ENCODE peak calls at places on chromosomes 16 and 17, in five cellular contexts. R is SK-N-SH, C is prostate gland, F is gastrocnemius medialis, I is choroid plexus epithelial cell. M is an unnamed sample.

GRCh38 chr17:1928976-1929375 is 96.2 kb downstream of the RTN4RL1 start:
- DNase-seq in F (no peak), C (no peak), I (no peak), R (no peak), M (no peak)

GRCh38 chr16:89996178-89996489 is 23.1 kb downstream of the DBNDD1 start:
- DNase-seq in F (no peak), I (no peak), C (no peak), R (no peak), M (no peak)

GRCh38 chr17:30101686-30102390 is 14.8 kb upstream of the NSRP1 start:
- DNase-seq in R (no peak), C (no peak), F (no peak), I (peak; percentile 64), M (no peak)

GRCh38 chr17:35612924-35613521 is 25.9 kb downstream of the AP2B1 start:
- DNase-seq in C (peak; percentile 26), I (peak; percentile 83), R (peak; percentile 52), F (peak; percentile 54), M (no peak)

GRCh38 chr16:48352648-48353347 is 32.4 kb downstream of the SIAH1 start:
- DNase-seq in R (no peak), C (no peak), I (no peak), F (peak; percentile 48), M (no peak)

GRCh38 chr17:77419547-77420475 is 279.0 kb downstream of the SEC14L1 start:
- DNase-seq in C (no peak), I (peak; percentile 63), F (no peak), R (peak; percentile 84), M (no peak)

GRCh38 chr17:19377602-19378415 is 489 bp upstream of the MAPK7 start:
- DNase-seq in R (peak; percentile 98), I (peak; percentile 100), C (peak; percentile 98), F (peak; percentile 99), M (peak; percentile 94)

GRCh38 chr17:76884995-76885896 is 17.0 kb downstream of the MGAT5B start:
- DNase-seq in F (no peak), C (no peak), R (peak; percentile 68), I (no peak), M (no peak)

GRCh38 chr16:77158293-77158692 is 32.7 kb upstream of the MON1B start:
- DNase-seq in I (no peak), F (no peak), C (no peak), R (no peak), M (no peak)

GRCh38 chr16:31063843-31064611 is 10.0 kb downstream of the ZNF668 start:
- DNase-seq in I (no peak), C (no peak), F (no peak), R (no peak), M (no peak)

GRCh38 chr17:61519754-61520440 is 67.7 kb downstream of the TBX4 start:
- DNase-seq in C (no peak), I (no peak), F (no peak), R (no peak), M (no peak)

GRCh38 chr16:76265434-76266045 is 11.7 kb upstream of the CNTNAP4 start:
- DNase-seq in C (no peak), I (peak; percentile 1), R (peak; percentile 10), F (no peak), M (peak; percentile 27)

GRCh38 chr16:62445909-62446308 is 409.7 kb upstream of the CDH8 start:
- DNase-seq in F (no peak), C (no peak), I (no peak), R (no peak), M (no peak)

GRCh38 chr16:15605869-15606520 is 37.0 kb downstream of the MARF1 start:
- DNase-seq in I (no peak), F (no peak), C (no peak), R (no peak), M (no peak)

GRCh38 chr16:2960183-2961010 is 3.7 kb upstream of the KREMEN2 start:
- DNase-seq in C (no peak), I (no peak), F (no peak), R (no peak), M (no peak)

GRCh38 chr16:2956566-2956956 is 7.5 kb upstream of the KREMEN2 start:
- DNase-seq in R (no peak), F (no peak), I (no peak), C (no peak), M (no peak)

GRCh38 chr16:2955779-2956565 is 8.1 kb upstream of the KREMEN2 start:
- DNase-seq in C (no peak), R (no peak), F (no peak), I (no peak), M (no peak)

GRCh38 chr16:2962334-2963073 is 1.6 kb upstream of the KREMEN2 start:
- DNase-seq in F (no peak), C (no peak), R (no peak), I (no peak), M (no peak)

DNA sequence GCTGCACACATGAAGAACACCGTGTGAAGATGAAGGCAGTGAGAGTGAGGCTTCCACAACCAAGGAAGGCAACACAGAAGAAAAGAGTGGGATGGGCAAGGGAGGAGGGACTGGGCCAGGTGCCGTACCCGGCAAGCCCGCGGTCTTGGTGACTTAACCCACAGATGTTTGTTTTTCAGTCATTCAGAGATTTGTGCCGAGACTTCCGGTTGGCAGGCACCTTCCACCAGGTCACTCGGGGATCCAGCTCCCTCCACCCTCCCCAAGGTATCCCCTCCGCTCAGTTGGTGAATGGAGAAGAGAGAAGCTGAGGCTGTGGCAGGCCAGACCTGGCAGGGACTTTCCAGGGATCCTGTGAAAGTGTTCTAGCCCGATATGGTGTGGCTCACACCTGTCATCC is 4.9 kb upstream of the KREMEN2 start:
- DNase-seq in F (no peak), R (no peak), I (no peak), C (no peak), M (no peak)
- H3K4me3 ChIP-seq in F (no peak overlapping the region), R (no peak overlapping the region), I (no peak overlapping the region), C (no peak overlapping the region), M (no peak overlapping the region)

GRCh38 chr17:42563950-42564349 is 2.0 kb downstream of the COASY start:
- DNase-seq in F (no peak), I (no peak), R (no peak), C (no peak), M (no peak)

GRCh38 chr17:42562845-42563509 is 1.0 kb downstream of the COASY start:
- DNase-seq in I (no peak), C (no peak), F (no peak), R (no peak), M (no peak)

GRCh38 chr17:42561908-42562844 is at the start of gene COASY:
- DNase-seq in F (peak; percentile 94), I (peak; percentile 99), R (peak; percentile 99), C (peak; percentile 93), M (peak; percentile 86)

GRCh38 chr17:42564815-42565522 is 1.9 kb upstream of the MLX start:
- DNase-seq in I (no peak), C (no peak), F (no peak), R (no peak), M (no peak)

DNA sequence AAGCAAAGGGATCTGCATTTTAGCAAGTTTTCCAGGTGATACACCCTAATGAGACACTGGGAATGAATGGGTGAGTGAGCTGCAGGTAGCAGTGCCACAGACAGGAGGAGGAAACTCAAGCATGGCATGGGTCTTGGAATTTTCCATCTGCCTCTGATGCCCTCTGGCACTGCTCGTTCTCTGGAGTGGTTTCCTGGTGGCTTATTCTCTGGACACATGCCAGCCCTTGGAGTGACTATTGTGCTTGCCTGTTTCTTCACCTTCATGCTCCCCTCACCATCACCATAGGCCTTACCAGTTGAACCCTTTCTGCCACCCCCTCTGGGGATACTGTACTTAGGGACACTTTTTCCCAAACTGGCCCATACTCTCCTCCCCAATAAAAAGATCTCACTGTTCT is 1.6 kb downstream of the COASY start:
- DNase-seq in C (no peak), R (no peak), I (no peak), F (no peak), M (no peak)
- H3K4me3 ChIP-seq in C (peak overlapping the region; percentile 82), R (peak overlapping the region; percentile 78), I (peak overlapping the region; percentile 88), F (peak overlapping the region; percentile 83), M (peak overlapping the region; percentile 87)

GRCh38 chr17:55004484-55004883 is 35.9 kb downstream of the STXBP4 start:
- DNase-seq in F (no peak), C (no peak), I (no peak), R (no peak), M (no peak)
- H3K4me3 ChIP-seq in F (no peak overlapping the region), C (no peak overlapping the region), I (no peak overlapping the region), R (no peak overlapping the region), M (no peak overlapping the region)

GRCh38 chr16:86504315-86505184 is 5.8 kb upstream of the FOXF1 start:
- DNase-seq in C (no peak), R (no peak), I (no peak), F (no peak), M (no peak)

GRCh38 chr16:86505185-86505898 is 5.0 kb upstream of the FOXF1 start:
- DNase-seq in C (no peak), I (no peak), F (no peak), R (no peak), M (no peak)

GRCh38 chr16:86507173-86508027 is 2.9 kb upstream of the FOXF1 start:
- DNase-seq in C (no peak), R (no peak), F (no peak), I (no peak), M (no peak)

GRCh38 chr16:86508028-86508946 is 2.0 kb upstream of the FOXF1 start:
- DNase-seq in C (no peak), I (peak; percentile 31), R (no peak), F (no peak), M (no peak)

DNA sequence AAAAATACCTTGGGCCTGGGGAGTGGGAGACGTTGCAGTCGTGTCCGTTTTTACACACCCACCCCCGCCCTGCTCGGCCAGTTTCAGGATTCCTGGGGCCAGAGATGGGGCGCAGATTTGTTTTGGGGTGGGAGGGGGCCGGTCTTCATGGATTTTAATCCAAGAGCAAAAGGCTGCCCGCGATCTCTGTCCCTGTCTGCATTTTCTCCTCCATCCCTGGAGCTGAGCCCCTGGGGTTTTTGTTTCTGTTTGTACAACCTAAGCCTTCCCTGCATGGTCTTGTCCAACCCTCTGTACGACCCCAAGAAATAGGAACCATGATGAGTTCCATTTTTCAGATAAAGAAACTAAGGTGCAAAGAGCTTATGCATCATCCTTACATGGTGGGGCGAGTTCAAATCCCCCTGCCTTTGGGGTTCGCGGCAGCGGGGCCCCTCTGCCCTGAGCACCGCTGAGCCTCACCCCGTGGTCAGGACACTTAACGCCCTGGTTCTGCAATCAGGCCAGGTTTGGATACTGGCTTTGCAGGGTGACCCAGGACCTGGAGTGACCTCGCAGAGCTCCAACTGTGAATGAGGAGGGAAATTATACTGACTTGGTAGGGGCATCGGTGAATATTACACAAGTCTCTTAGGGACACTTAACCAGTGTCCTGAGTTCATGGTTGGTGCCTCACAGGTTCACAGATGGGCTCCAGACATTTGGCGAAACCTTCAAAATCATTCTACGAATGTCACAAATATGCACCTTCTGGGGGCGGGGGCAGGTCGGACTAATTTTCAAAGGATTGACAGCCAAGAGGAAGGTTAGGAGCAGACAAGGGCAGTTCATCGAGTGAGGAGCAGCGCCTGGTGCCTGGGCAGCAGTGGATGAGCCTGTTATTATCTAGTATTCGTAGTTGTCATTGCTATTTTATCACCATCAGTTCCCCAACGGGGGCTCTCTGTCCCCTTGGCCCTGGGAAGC is 4.1 kb upstream of the FOXF1 start:
- DNase-seq in F (no peak), C (no peak), R (no peak), I (no peak), M (no peak)
- H3K4me3 ChIP-seq in F (no peak overlapping the region), C (peak overlapping the region; percentile 21), R (no peak overlapping the region), I (no peak overlapping the region), M (no peak overlapping the region)